ENCODE peak calls at places on chromosome 13, in six cellular contexts. P is head of caudate nucleus; R is activated CD8-positive, alpha-beta memory T cell treated with anti-CD3 and anti-CD28 coated beads for 4 hours; K is NCI-H1436; J is GM10248; A is left ventricle myocardium inferior. Q is an unnamed sample.
A peak's percentile ranks its signal among the peaks of the same experiment; 100 is the strongest.

GRCh38 chr13:33730147-33730546 is 87.8 kb upstream of the RFC3 start:
- DNase-seq in K (no peak), P (no peak), J (no peak), A (no peak), R (no peak), Q (no peak)

GRCh38 chr13:50635504-50635903 is 208.0 kb downstream of the DLEU7 start:
- DNase-seq in A (no peak), R (no peak), P (no peak), K (no peak), J (no peak), Q (no peak)

GRCh38 chr13:85665286-85665685 is 133.9 kb downstream of the SLITRK6 start:
- DNase-seq in J (no peak), A (no peak), P (no peak), R (no peak), K (peak; percentile 2), Q (no peak)

GRCh38 chr13:43111887-43112400 is 88.6 kb downstream of the DNAJC15 start:
- DNase-seq in P (no peak), J (no peak), K (no peak), A (no peak), R (no peak), Q (no peak)

GRCh38 chr13:91426913-91427312 is 28.5 kb downstream of the GPC5 start:
- DNase-seq in R (no peak), J (no peak), P (no peak), A (no peak), K (no peak), Q (no peak)

GRCh38 chr13:59702269-59702668 is 461.5 kb downstream of the DIAPH3 start:
- DNase-seq in K (no peak), P (no peak), J (no peak), R (no peak), A (no peak), Q (no peak)

GRCh38 chr13:49927755-49928154 is 8.4 kb downstream of the SPRYD7 start:
- DNase-seq in P (no peak), K (no peak), R (no peak), J (no peak), A (no peak), Q (no peak)

GRCh38 chr13:43229506-43229905 is 206.1 kb downstream of the DNAJC15 start:
- DNase-seq in P (no peak), R (no peak), A (no peak), J (no peak), K (no peak), Q (no peak)

GRCh38 chr13:94233401-94233800 is 246.1 kb downstream of the DCT start:
- DNase-seq in K (no peak), P (peak; percentile 41), R (no peak), A (peak; percentile 20), J (no peak), Q (no peak)

GRCh38 chr13:81779896-81780295 is 1439.0 kb upstream of the SPRY2 start:
- DNase-seq in J (no peak), A (no peak), K (no peak), P (peak; percentile 3), R (no peak), Q (no peak)

GRCh38 chr13:80251403-80251802 is 89.5 kb downstream of the SPRY2 start:
- DNase-seq in J (no peak), A (no peak), R (no peak), K (no peak), P (no peak), Q (no peak)

GRCh38 chr13:93227906-93228801 is 1.5 kb downstream of the GPC6 start:
- DNase-seq in P (peak; percentile 83), A (peak; percentile 33), J (no peak), K (peak; percentile 73), R (no peak), Q (peak; percentile 50)

GRCh38 chr13:33487575-33488243 is 202.2 kb upstream of the STARD13 start:
- DNase-seq in A (no peak), P (peak; percentile 9), J (peak; percentile 42), R (no peak), K (no peak), Q (no peak)

GRCh38 chr13:72435251-72435650 is 292.2 kb downstream of the MZT1 start:
- DNase-seq in A (no peak), J (no peak), K (no peak), P (no peak), R (no peak), Q (no peak)

GRCh38 chr13:31246918-31247317 is 47.1 kb downstream of the B3GLCT start:
- DNase-seq in K (no peak), J (no peak), A (no peak), R (no peak), P (no peak), Q (no peak)

GRCh38 chr13:37427843-37428494 is 170.6 kb downstream of the POSTN start:
- DNase-seq in K (no peak), R (no peak), A (no peak), P (no peak), J (no peak), Q (no peak)

GRCh38 chr13:106297283-106297682 is 238.2 kb downstream of the EFNB2 start:
- DNase-seq in R (no peak), P (no peak), J (no peak), K (no peak), A (no peak), Q (no peak)

GRCh38 chr13:44263920-44264610 is 109.6 kb upstream of the SERP2 start:
- DNase-seq in J (no peak), K (no peak), A (no peak), P (no peak), R (no peak), Q (no peak)

GRCh38 chr13:92390217-92390616 is 836.4 kb upstream of the GPC6 start:
- DNase-seq in R (no peak), P (no peak), K (no peak), A (no peak), J (no peak), Q (peak; percentile 59)

GRCh38 chr13:61727714-61728275 is 312.1 kb upstream of the PCDH20 start:
- DNase-seq in P (no peak), J (no peak), A (no peak), K (no peak), R (no peak), Q (no peak)

GRCh38 chr13:99977912-99978780 is 3.4 kb upstream of the ZIC2 start:
- DNase-seq in R (no peak), A (no peak), P (no peak), J (no peak), K (no peak), Q (no peak)

GRCh38 chr13:110645750-110646149 is 30.4 kb downstream of the NAXD start:
- DNase-seq in J (no peak), K (no peak), A (no peak), P (no peak), R (no peak), Q (no peak)

GRCh38 chr13:110559429-110559943 is 2.0 kb downstream of the RAB20 start:
- DNase-seq in K (no peak), P (peak; percentile 26), R (no peak), A (peak; percentile 57), J (no peak), Q (no peak)

GRCh38 chr13:113328851-113329250 is 31.8 kb downstream of the LAMP1 start:
- DNase-seq in K (no peak), R (no peak), A (no peak), J (no peak), P (no peak), Q (no peak)

GRCh38 chr13:43484432-43485225 is 302.1 kb downstream of the ENOX1 start:
- DNase-seq in J (no peak), K (no peak), A (no peak), P (peak; percentile 32), R (no peak), Q (no peak)

GRCh38 chr13:49615844-49616687 is 12.2 kb upstream of the ARL11 start:
- DNase-seq in R (no peak), K (no peak), P (peak; percentile 11), A (no peak), J (no peak), Q (no peak)

GRCh38 chr13:82879921-82880320 is 1002.4 kb downstream of the SLITRK1 start:
- DNase-seq in R (no peak), P (no peak), J (no peak), A (no peak), K (no peak), Q (no peak)

GRCh38 chr13:111271186-111271698 is 49.2 kb upstream of the TEX29 start:
- DNase-seq in A (no peak), K (no peak), J (no peak), R (no peak), P (no peak), Q (no peak)

GRCh38 chr13:94722596-94722995 is 10.3 kb upstream of the SOX21 start:
- DNase-seq in J (no peak), R (no peak), A (no peak), P (no peak), K (no peak), Q (no peak)

GRCh38 chr13:98222816-98223215 is 45.7 kb upstream of the RNF113B start:
- DNase-seq in A (no peak), J (no peak), P (no peak), K (no peak), R (no peak), Q (no peak)

GRCh38 chr13:37540228-37540627 is 58.3 kb downstream of the POSTN start:
- DNase-seq in K (no peak), R (no peak), P (no peak), J (no peak), A (no peak), Q (no peak)

GRCh38 chr13:26377038-26377437 is 123.1 kb downstream of the CDK8 start:
- DNase-seq in R (no peak), J (no peak), A (no peak), K (no peak), P (no peak), Q (no peak)

GRCh38 chr13:28394422-28394821 is 100.5 kb downstream of the FLT1 start:
- DNase-seq in J (no peak), P (peak; percentile 8), K (no peak), A (no peak), R (no peak), Q (no peak)

GRCh38 chr13:37868691-37869505 is 674 bp downstream of the TRPC4 start:
- DNase-seq in K (no peak), J (peak; percentile 3), R (no peak), A (no peak), P (no peak), Q (no peak)

GRCh38 chr13:90717451-90717936 is 630.0 kb upstream of the MIR17HG start:
- DNase-seq in K (no peak), P (no peak), J (no peak), A (no peak), R (no peak), Q (no peak)

Q was measured in NCI-H2107.